ENCODE peak calls at places on chromosomes 1 and 21, in four cellular contexts. E is HepG2, B is GM12878, W is K562. F is an unnamed sample.
A peak's percentile ranks its signal among the peaks of the same experiment; 100 is the strongest.

GRCh38 chr1:43414634-43415223 is 25.0 kb downstream of the SZT2 start:
- DNase-seq in E (peak; percentile 62), B (no peak), W (peak; percentile 89), F (peak; percentile 81)

GRCh38 chr1:100246738-100247137 is 2.9 kb downstream of the DBT start:
- DNase-seq in E (no peak), B (no peak), W (peak; percentile 39), F (no peak)

GRCh38 chr1:41481109-41481775 is 3.2 kb downstream of the EDN2 start:
- DNase-seq in E (no peak), B (no peak), W (no peak), F (no peak)

GRCh38 chr1:157368363-157368762 is 184.0 kb downstream of the FCRL5 start:
- DNase-seq in E (no peak), B (no peak), W (no peak), F (no peak)

GRCh38 chr1:220385158-220385557 is 112.9 kb upstream of the RAB3GAP2 start:
- DNase-seq in E (peak; percentile 14), B (no peak), W (no peak), F (no peak)

GRCh38 chr1:9069324-9070100 is at the start of gene SLC2A5:
- DNase-seq in E (no peak), B (peak; percentile 93), W (no peak), F (no peak)

GRCh38 chr1:243483084-243483845 is 227.4 kb downstream of the SDCCAG8 start:
- DNase-seq in E (no peak), B (no peak), W (no peak), F (peak; percentile 58)

GRCh38 chr1:113835686-113836290 is 23.5 kb upstream of the RSBN1 start:
- DNase-seq in E (peak; percentile 42), B (no peak), W (peak; percentile 33), F (no peak)

GRCh38 chr21:40386301-40386911 is 460.6 kb downstream of the DSCAM start:
- DNase-seq in E (no peak), B (no peak), W (peak; percentile 42), F (peak; percentile 74)

GRCh38 chr1:230232352-230232751 is 165.3 kb downstream of the GALNT2 start:
- DNase-seq in E (no peak), B (no peak), W (no peak), F (no peak)

GRCh38 chr21:18522181-18522771 is 118.7 kb upstream of the TMPRSS15 start:
- DNase-seq in E (no peak), B (no peak), W (no peak), F (no peak)

GRCh38 chr1:167454929-167455785 is 63.2 kb downstream of the CD247 start:
- DNase-seq in E (no peak), B (no peak), W (peak; percentile 92), F (peak; percentile 57)
- TF ChIP-seq CBFB in E (no peak), B (no peak), W (no peak), F (no peak)

DNA sequence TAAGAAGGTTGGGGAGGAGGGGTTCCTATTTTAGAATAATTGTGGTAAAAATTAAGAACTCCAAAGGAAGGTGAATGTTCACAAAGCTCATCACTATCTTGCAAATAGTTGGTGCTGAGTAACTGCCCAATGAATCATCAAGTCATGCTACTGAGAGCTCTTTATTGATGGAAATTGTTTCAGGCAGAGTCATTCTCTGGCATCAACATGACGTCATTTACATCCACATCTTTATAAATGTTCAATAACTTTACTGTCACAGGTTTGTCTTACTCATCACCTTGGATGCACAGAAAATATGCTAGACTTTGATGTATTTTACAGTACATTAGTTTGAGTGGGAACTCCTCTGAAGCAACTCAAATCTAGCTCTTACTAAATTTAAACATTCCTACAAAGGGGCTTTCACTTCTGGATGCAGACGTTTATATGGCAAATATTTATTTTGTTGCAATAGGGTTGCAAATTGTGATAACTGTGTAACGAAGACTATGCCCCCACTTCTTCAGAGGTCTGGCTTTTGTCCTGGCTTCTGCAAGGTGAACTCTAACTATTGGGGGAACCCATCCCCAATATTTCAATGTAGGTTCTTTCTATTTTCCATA is 273.7 kb upstream of the AJAP1 start:
- DNase-seq in E (peak; percentile 32), B (no peak), W (no peak), F (no peak)
- TF ChIP-seq ESRRA in E (no peak), B (no peak), W (no peak), F (no peak)

DNA sequence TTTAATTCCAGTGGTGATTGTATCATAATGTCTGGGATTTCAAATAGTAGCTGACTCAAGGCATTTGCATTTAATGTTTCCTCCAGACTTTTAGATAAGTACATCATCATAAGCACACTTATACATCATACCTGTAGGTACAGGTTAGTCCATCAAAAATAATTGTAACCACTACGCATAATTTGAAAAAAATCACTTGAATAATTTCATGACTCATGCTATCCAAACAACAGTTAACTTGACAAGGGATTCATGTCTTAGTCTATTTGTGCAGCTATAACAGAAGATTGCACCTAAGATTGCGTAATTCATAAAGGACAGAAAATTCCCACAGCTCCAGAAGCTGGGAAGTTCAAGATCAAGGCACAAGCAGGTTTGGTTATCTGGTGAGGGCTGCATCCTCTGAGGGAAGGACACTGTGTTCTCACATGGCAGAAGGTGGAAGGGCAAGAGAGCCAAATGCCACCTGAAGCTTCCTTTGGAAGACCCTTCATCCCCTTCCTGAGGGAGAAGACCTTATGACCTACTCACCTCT is 801.7 kb upstream of the BRINP3 start:
- DNase-seq in E (no peak), B (no peak), W (no peak), F (no peak)
- TF ChIP-seq CBFB in E (no peak), B (no peak), W (no peak), F (no peak)

GRCh38 chr1:6106321-6106731 is 60.6 kb downstream of the KCNAB2 start:
- DNase-seq in E (no peak), B (no peak), W (no peak), F (no peak)
- TF ChIP-seq ESRRA in E (no peak), B (no peak), W (no peak), F (no peak)

GRCh38 chr1:228273720-228274451 is 66.0 kb downstream of the OBSCN start:
- DNase-seq in E (no peak), B (no peak), W (no peak), F (no peak)

GRCh38 chr1:228272831-228273571 is 65.2 kb downstream of the OBSCN start:
- DNase-seq in E (no peak), B (no peak), W (no peak), F (no peak)

GRCh38 chr1:228275154-228275434 is 67.2 kb downstream of the OBSCN start:
- DNase-seq in E (no peak), B (no peak), W (no peak), F (no peak)

GRCh38 chr1:228275435-228276342 is 67.8 kb downstream of the OBSCN start:
- DNase-seq in E (no peak), B (peak; percentile 37), W (peak; percentile 98), F (peak; percentile 90)

GRCh38 chr1:228274452-228275153 is 66.8 kb downstream of the OBSCN start:
- DNase-seq in E (no peak), B (no peak), W (no peak), F (no peak)
- TF ChIP-seq CBFB in E (no peak), B (no peak), W (no peak), F (no peak)

DNA sequence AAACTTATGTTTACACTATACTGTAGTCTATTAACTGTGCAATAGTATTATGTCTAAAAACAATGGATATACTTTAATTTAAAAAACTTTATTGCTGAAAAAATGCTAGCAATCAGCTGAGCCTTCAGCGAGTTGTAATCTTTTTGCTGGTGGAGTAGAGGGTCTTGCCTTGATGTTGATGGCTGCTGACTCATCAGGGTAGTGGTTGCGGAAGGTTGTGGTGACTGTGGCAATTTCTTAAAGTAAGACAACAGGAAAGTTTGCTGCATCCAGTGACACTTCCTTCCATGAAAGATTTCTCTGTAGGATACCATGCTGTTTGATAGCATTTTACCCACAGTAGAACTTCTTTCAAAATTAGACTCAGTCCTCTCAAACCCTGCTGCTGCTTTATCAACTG is 234.7 kb upstream of the CSF3R start:
- DNase-seq in E (no peak), B (no peak), W (no peak), F (no peak)
- TF ChIP-seq ESRRA in E (no peak), B (no peak), W (no peak), F (no peak)

DNA sequence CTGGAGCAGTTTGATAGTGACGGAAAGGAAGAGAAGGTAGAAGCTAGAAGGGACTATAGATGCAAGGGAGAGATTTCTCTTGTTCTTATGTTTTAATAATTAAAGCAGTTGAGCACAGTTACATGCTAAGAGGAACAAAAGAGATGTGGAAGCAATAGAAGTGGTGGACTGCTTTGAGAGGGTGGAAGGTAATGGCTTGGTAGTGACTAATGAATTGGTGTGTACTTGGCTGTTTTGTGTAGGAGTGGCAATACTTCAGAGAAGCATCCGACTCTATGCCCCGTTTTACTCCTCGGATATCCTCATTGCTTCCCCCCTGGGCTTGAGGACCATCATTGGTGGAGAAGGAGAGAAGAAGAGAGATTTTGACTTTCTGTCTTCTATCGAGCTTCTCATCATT is 12.8 kb downstream of the UTP25 start:
- DNase-seq in E (no peak), B (no peak), W (no peak), F (no peak)
- TF ChIP-seq CBFB in E (no peak), B (no peak), W (no peak), F (no peak)

GRCh38 chr1:224203243-224204016 is 20.4 kb downstream of the DEGS1 start:
- DNase-seq in E (no peak), B (peak; percentile 70), W (no peak), F (peak; percentile 35)
- TF ChIP-seq ESRRA in E (no peak), B (no peak), W (no peak), F (no peak)